ENCODE peak calls at places on chromosome X, in ten cellular contexts. C is K562, Q is H1, H is astrocyte of the spinal cord, L is NB4, B is uterus, Z is psoas muscle, S is fibroblast of lung, A is Panc1, O is foreskin fibroblast. M is an unnamed sample.

GRCh38 chrX:24846551-24847170 is 152.9 kb downstream of the POLA1 start:
- DNase-seq in C (no peak), Q (no peak), H (no peak), L (no peak), B (peak; percentile 22), Z (no peak), S (peak; percentile 12), A (no peak), O (peak; percentile 20), M (peak; percentile 59)

GRCh38 chrX:3697701-3698279 is 15.7 kb downstream of the PRKX start:
- DNase-seq in C (no peak), Q (no peak), H (peak; percentile 86), L (no peak), B (no peak), Z (peak; percentile 30), S (peak; percentile 78), A (no peak), O (no peak), M (peak; percentile 49)

GRCh38 chrX:118693843-118694242 is 33.6 kb upstream of the IL13RA1 start:
- DNase-seq in C (no peak), Q (no peak), H (no peak), L (no peak), B (no peak), Z (no peak), S (no peak), A (no peak), O (no peak), M (peak; percentile 4)

GRCh38 chrX:73963682-73964081 is 340.3 kb upstream of the ZCCHC13 start:
- DNase-seq in C (no peak), Q (no peak), H (no peak), L (no peak), B (no peak), Z (peak; percentile 50), S (no peak), A (no peak), O (no peak), M (no peak)

GRCh38 chrX:109475174-109475891 is 6.6 kb downstream of the GUCY2F start:
- DNase-seq in C (peak; percentile 26), Q (peak; percentile 54), H (peak; percentile 61), L (peak; percentile 58), B (peak; percentile 15), Z (no peak), S (peak; percentile 39), A (peak; percentile 7), O (peak; percentile 42), M (peak; percentile 64)

GRCh38 chrX:97639526-97639925 is 755.8 kb downstream of the RPA4 start:
- DNase-seq in C (no peak), Q (peak; percentile 46), H (no peak), L (peak; percentile 0), B (no peak), Z (no peak), S (no peak), A (no peak), O (no peak), M (no peak)

GRCh38 chrX:69705818-69706217 is 89.9 kb downstream of the EDA start:
- DNase-seq in C (no peak), Q (no peak), H (no peak), L (no peak), B (no peak), Z (no peak), S (no peak), A (no peak), O (no peak), M (no peak)

GRCh38 chrX:134631404-134632346 is 26.6 kb downstream of the PLAC1 start:
- DNase-seq in C (no peak), Q (no peak), H (no peak), L (no peak), B (peak; percentile 72), Z (peak; percentile 26), S (peak; percentile 36), A (no peak), O (peak; percentile 73), M (peak; percentile 67)

GRCh38 chrX:133413218-133413925 is 1.9 kb downstream of the GPC4 start:
- DNase-seq in C (no peak), Q (no peak), H (no peak), L (no peak), B (peak; percentile 30), Z (no peak), S (no peak), A (no peak), O (no peak), M (no peak)

GRCh38 chrX:78378476-78379115 is 51.2 kb upstream of the CYSLTR1 start:
- DNase-seq in C (no peak), Q (no peak), H (no peak), L (peak; percentile 23), B (no peak), Z (no peak), S (no peak), A (no peak), O (peak; percentile 5), M (peak; percentile 7)

GRCh38 chrX:17414057-17414658 is 39.2 kb downstream of the NHS start:
- DNase-seq in C (no peak), Q (no peak), H (no peak), L (no peak), B (peak; percentile 50), Z (no peak), S (no peak), A (no peak), O (no peak), M (no peak)

GRCh38 chrX:151701071-151701470 is 5.8 kb downstream of the PRRG3 start:
- DNase-seq in C (no peak), Q (no peak), H (no peak), L (no peak), B (no peak), Z (no peak), S (no peak), A (no peak), O (no peak), M (no peak)

GRCh38 chrX:23251043-23251442 is 83.6 kb upstream of the PTCHD1 start:
- DNase-seq in C (no peak), Q (no peak), H (no peak), L (no peak), B (no peak), Z (no peak), S (no peak), A (no peak), O (no peak), M (no peak)
- H3K4me3 ChIP-seq in C (no peak overlapping the region), Q (no peak overlapping the region), H (no peak overlapping the region), L (no peak overlapping the region), B (no peak overlapping the region), Z (no peak overlapping the region), S (no peak overlapping the region), A (no peak overlapping the region), O (no peak overlapping the region), M (no peak overlapping the region)

DNA sequence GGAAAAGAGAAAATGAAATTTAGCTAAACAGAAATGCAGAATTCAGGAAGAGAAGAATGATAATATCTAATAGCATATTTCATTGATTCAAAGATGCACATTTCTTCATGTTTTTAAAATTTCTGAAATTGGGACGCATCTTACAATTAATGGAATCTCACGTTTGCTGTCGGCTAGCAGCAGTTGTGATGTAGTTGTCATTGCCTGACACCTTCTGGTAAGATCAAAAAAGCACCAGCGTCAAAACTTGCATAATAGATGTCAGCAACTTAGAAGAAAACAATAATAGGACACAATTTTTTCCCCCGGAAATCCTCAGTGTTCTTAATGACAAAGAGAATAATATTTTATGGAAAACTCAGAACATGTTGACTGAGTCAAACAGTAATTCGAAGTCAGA is 29.8 kb upstream of the SLC7A3 start:
- DNase-seq in C (no peak), Q (no peak), H (no peak), L (peak; percentile 30), B (no peak), Z (no peak), S (no peak), A (no peak), O (no peak), M (peak; percentile 6)
- TF ChIP-seq CTCF in C (peak; percentile 62), Q (peak; percentile 32), H (no peak), L (no peak), B (no peak), Z (no peak), S (no peak), A (peak; percentile 55), O (no peak), M (no peak)

GRCh38 chrX:132331000-132331399 is 111.8 kb upstream of the RAP2C start:
- DNase-seq in C (no peak), Q (no peak), H (no peak), L (no peak), B (no peak), Z (no peak), S (no peak), A (no peak), O (no peak), M (no peak)

GRCh38 chrX:132336172-132336571 is 116.9 kb upstream of the RAP2C start:
- DNase-seq in C (no peak), Q (no peak), H (no peak), L (no peak), B (no peak), Z (no peak), S (no peak), A (no peak), O (no peak), M (no peak)

GRCh38 chrX:132330156-132330729 is 111.0 kb upstream of the RAP2C start:
- DNase-seq in C (no peak), Q (no peak), H (no peak), L (no peak), B (no peak), Z (no peak), S (no peak), A (no peak), O (no peak), M (no peak)

GRCh38 chrX:132331532-132331931 is 112.3 kb upstream of the RAP2C start:
- DNase-seq in C (no peak), Q (no peak), H (no peak), L (no peak), B (no peak), Z (no peak), S (no peak), A (no peak), O (no peak), M (no peak)

DNA sequence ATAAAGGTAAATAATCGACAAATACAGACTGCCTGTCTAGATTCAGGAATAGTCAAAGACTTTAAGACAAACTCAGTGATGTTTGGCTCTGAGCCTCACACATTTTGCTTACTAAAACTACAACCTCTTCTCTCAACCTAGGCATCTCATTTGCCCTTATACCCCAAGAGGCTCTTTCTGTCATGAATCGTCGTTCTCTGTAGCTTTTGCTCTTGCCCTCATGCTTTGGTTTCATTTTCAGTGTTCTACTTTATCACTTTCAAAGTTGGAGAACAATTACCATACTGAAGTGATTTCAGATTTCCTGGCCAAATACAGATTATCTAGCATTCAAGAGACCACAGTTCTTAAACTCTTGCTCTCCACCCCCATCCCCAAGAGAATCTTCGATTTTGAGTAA is 114.1 kb upstream of the RAP2C start:
- DNase-seq in C (no peak), Q (no peak), H (no peak), L (no peak), B (no peak), Z (no peak), S (no peak), A (no peak), O (no peak), M (no peak)
- H3K4me3 ChIP-seq in C (no peak overlapping the region), Q (no peak overlapping the region), H (no peak overlapping the region), L (no peak overlapping the region), B (no peak overlapping the region), Z (no peak overlapping the region), S (no peak overlapping the region), A (no peak overlapping the region), O (no peak overlapping the region), M (no peak overlapping the region)

DNA sequence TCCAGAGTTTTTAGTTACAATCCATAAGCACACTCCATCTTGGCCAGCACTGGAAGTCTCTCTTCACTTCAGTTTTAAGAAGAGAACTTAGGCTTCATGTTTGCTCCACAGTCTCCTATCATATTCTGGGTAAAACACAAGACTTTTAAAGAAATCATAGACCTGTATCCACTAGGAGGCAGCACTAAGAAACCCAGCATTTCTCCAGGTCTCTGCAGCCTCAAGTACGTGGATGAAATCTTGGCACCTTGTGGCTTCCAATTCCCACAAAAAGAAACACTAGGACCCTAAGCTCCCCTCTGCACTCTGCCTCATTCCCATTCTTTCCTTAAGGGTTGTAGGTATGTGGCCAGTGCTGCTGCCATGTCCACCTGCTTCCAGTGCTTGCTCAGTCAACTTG is 367.3 kb upstream of the CASK start:
- DNase-seq in C (no peak), Q (no peak), H (peak; percentile 0), L (peak; percentile 3), B (no peak), Z (no peak), S (no peak), A (no peak), O (no peak), M (peak; percentile 4)
- TF ChIP-seq CTCF in C (no peak), Q (peak; percentile 35), H (no peak), L (peak; percentile 7), B (no peak), Z (no peak), S (no peak), A (peak; percentile 12), O (no peak), M (peak; percentile 18)

M was measured in fibroblast of pulmonary artery.